ENCODE peak calls at places on chromosomes 7 and 10, in seven cellular contexts. One of them, this sample, is unnamed.

GRCh38 chr7:45885264-45885882 is 2.9 kb upstream of the IGFBP1 start:
- DNase-seq in dermis microvascular lymphatic vessel endothelial cell: no peak
- DNase-seq in activated CD4-positive, CD25-positive, alpha-beta regulatory T cell treated with anti-CD3 and anti-CD28 coated beads, Interleukin-2, amount 50 U/mL, for 72 hours: no peak
- DNase-seq in fibroblast of the aortic adventitia: no peak
- DNase-seq in T-helper 9 cell: no peak
- DNase-seq in left cardiac atrium: no peak
- DNase-seq in hypothalamus: no peak
- DNase-seq in this sample: peak

GRCh38 chr10:99370993-99371392 is 41.8 kb downstream of the CNNM1 start:
- DNase-seq in fibroblast of the aortic adventitia: peak
- DNase-seq in activated CD4-positive, CD25-positive, alpha-beta regulatory T cell treated with anti-CD3 and anti-CD28 coated beads, Interleukin-2, amount 50 U/mL, for 72 hours: no peak
- DNase-seq in T-helper 9 cell: no peak
- DNase-seq in hypothalamus: no peak
- DNase-seq in left cardiac atrium: no peak
- DNase-seq in dermis microvascular lymphatic vessel endothelial cell: peak
- DNase-seq in this sample: peak

GRCh38 chr7:114916261-114916892 is 5.5 kb upstream of the MDFIC start:
- DNase-seq in left cardiac atrium: no peak
- DNase-seq in activated CD4-positive, CD25-positive, alpha-beta regulatory T cell treated with anti-CD3 and anti-CD28 coated beads, Interleukin-2, amount 50 U/mL, for 72 hours: no peak
- DNase-seq in fibroblast of the aortic adventitia: no peak
- DNase-seq in dermis microvascular lymphatic vessel endothelial cell: no peak
- DNase-seq in hypothalamus: no peak
- DNase-seq in T-helper 9 cell: no peak
- DNase-seq in this sample: no peak

GRCh38 chr10:59709472-59710125 is at the start of gene SLC16A9:
- DNase-seq in dermis microvascular lymphatic vessel endothelial cell: no peak
- DNase-seq in fibroblast of the aortic adventitia: peak
- DNase-seq in left cardiac atrium: peak
- DNase-seq in hypothalamus: peak
- DNase-seq in T-helper 9 cell: no peak
- DNase-seq in activated CD4-positive, CD25-positive, alpha-beta regulatory T cell treated with anti-CD3 and anti-CD28 coated beads, Interleukin-2, amount 50 U/mL, for 72 hours: no peak
- DNase-seq in this sample: peak

GRCh38 chr7:85851571-85852193 is 664.8 kb upstream of the SEMA3D start:
- DNase-seq in fibroblast of the aortic adventitia: peak
- DNase-seq in T-helper 9 cell: no peak
- DNase-seq in hypothalamus: no peak
- DNase-seq in left cardiac atrium: no peak
- DNase-seq in dermis microvascular lymphatic vessel endothelial cell: peak
- DNase-seq in activated CD4-positive, CD25-positive, alpha-beta regulatory T cell treated with anti-CD3 and anti-CD28 coated beads, Interleukin-2, amount 50 U/mL, for 72 hours: no peak
- DNase-seq in this sample: peak

GRCh38 chr7:17661982-17662585 is 278.2 kb downstream of the SNX13 start:
- DNase-seq in fibroblast of the aortic adventitia: peak
- DNase-seq in activated CD4-positive, CD25-positive, alpha-beta regulatory T cell treated with anti-CD3 and anti-CD28 coated beads, Interleukin-2, amount 50 U/mL, for 72 hours: no peak
- DNase-seq in T-helper 9 cell: no peak
- DNase-seq in hypothalamus: no peak
- DNase-seq in dermis microvascular lymphatic vessel endothelial cell: no peak
- DNase-seq in left cardiac atrium: no peak
- DNase-seq in this sample: peak

GRCh38 chr7:50926049-50926448 is 143.4 kb upstream of the GRB10 start:
- DNase-seq in hypothalamus: no peak
- DNase-seq in fibroblast of the aortic adventitia: no peak
- DNase-seq in dermis microvascular lymphatic vessel endothelial cell: no peak
- DNase-seq in left cardiac atrium: no peak
- DNase-seq in activated CD4-positive, CD25-positive, alpha-beta regulatory T cell treated with anti-CD3 and anti-CD28 coated beads, Interleukin-2, amount 50 U/mL, for 72 hours: no peak
- DNase-seq in T-helper 9 cell: no peak
- DNase-seq in this sample: no peak

GRCh38 chr10:8404721-8405120 is 350.2 kb downstream of the GATA3 start:
- DNase-seq in T-helper 9 cell: peak
- DNase-seq in dermis microvascular lymphatic vessel endothelial cell: no peak
- DNase-seq in left cardiac atrium: no peak
- DNase-seq in activated CD4-positive, CD25-positive, alpha-beta regulatory T cell treated with anti-CD3 and anti-CD28 coated beads, Interleukin-2, amount 50 U/mL, for 72 hours: no peak
- DNase-seq in hypothalamus: no peak
- DNase-seq in fibroblast of the aortic adventitia: no peak
- DNase-seq in this sample: peak

GRCh38 chr7:79874797-79875196 is 259.8 kb upstream of the GNAI1 start:
- DNase-seq in fibroblast of the aortic adventitia: no peak
- DNase-seq in hypothalamus: no peak
- DNase-seq in activated CD4-positive, CD25-positive, alpha-beta regulatory T cell treated with anti-CD3 and anti-CD28 coated beads, Interleukin-2, amount 50 U/mL, for 72 hours: no peak
- DNase-seq in dermis microvascular lymphatic vessel endothelial cell: no peak
- DNase-seq in T-helper 9 cell: no peak
- DNase-seq in left cardiac atrium: no peak
- DNase-seq in this sample: no peak

GRCh38 chr10:131193923-131194322 is 117.6 kb downstream of the TCERG1L start:
- DNase-seq in left cardiac atrium: no peak
- DNase-seq in T-helper 9 cell: no peak
- DNase-seq in fibroblast of the aortic adventitia: no peak
- DNase-seq in hypothalamus: no peak
- DNase-seq in activated CD4-positive, CD25-positive, alpha-beta regulatory T cell treated with anti-CD3 and anti-CD28 coated beads, Interleukin-2, amount 50 U/mL, for 72 hours: no peak
- DNase-seq in dermis microvascular lymphatic vessel endothelial cell: no peak
- DNase-seq in this sample: no peak

GRCh38 chr10:79385392-79385795 is 38.1 kb downstream of the PPIF start:
- DNase-seq in T-helper 9 cell: no peak
- DNase-seq in activated CD4-positive, CD25-positive, alpha-beta regulatory T cell treated with anti-CD3 and anti-CD28 coated beads, Interleukin-2, amount 50 U/mL, for 72 hours: peak
- DNase-seq in dermis microvascular lymphatic vessel endothelial cell: no peak
- DNase-seq in fibroblast of the aortic adventitia: no peak
- DNase-seq in hypothalamus: no peak
- DNase-seq in left cardiac atrium: peak
- DNase-seq in this sample: no peak